ENCODE peak calls at places on chromosomes 7 and 10, in eight cellular contexts. One of them, this sample, is unnamed. For H3K36me3, the result is how much of the 10 kb centered on the place peaks cover.

GRCh38 chr7:148871030-148871429 is 13.1 kb downstream of the EZH2 start:
- DNase-seq in brain microvascular endothelial cell: no peak
- DNase-seq in left ventricle myocardium inferior: no peak
- DNase-seq in cardiac muscle cell: no peak
- DNase-seq in CD4-positive, alpha-beta memory T cell: no peak
- DNase-seq in mammary epithelial cell: no peak
- DNase-seq in colonic mucosa: no peak
- DNase-seq in stomach: no peak
- DNase-seq in this sample: no peak

GRCh38 chr10:16673443-16673842 is 143.8 kb downstream of the RSU1 start:
- DNase-seq in brain microvascular endothelial cell: no peak
- DNase-seq in left ventricle myocardium inferior: no peak
- DNase-seq in cardiac muscle cell: no peak
- DNase-seq in CD4-positive, alpha-beta memory T cell: no peak
- DNase-seq in mammary epithelial cell: no peak
- DNase-seq in colonic mucosa: no peak
- DNase-seq in stomach: no peak
- DNase-seq in this sample: no peak

GRCh38 chr10:69716711-69717560 is 84.8 kb upstream of the COL13A1 start:
- DNase-seq in brain microvascular endothelial cell: peak
- DNase-seq in left ventricle myocardium inferior: no peak
- DNase-seq in cardiac muscle cell: peak
- DNase-seq in CD4-positive, alpha-beta memory T cell: peak
- DNase-seq in mammary epithelial cell: peak
- DNase-seq in colonic mucosa: peak
- DNase-seq in stomach: peak
- DNase-seq in this sample: peak

GRCh38 chr7:50221028-50221427 is 83.5 kb upstream of the IKZF1 start:
- DNase-seq in brain microvascular endothelial cell: no peak
- DNase-seq in left ventricle myocardium inferior: no peak
- DNase-seq in cardiac muscle cell: no peak
- DNase-seq in CD4-positive, alpha-beta memory T cell: no peak
- DNase-seq in mammary epithelial cell: no peak
- DNase-seq in colonic mucosa: no peak
- DNase-seq in stomach: no peak
- DNase-seq in this sample: peak

GRCh38 chr7:3942778-3943177 is 641.7 kb downstream of the SDK1 start:
- DNase-seq in brain microvascular endothelial cell: no peak
- DNase-seq in left ventricle myocardium inferior: no peak
- DNase-seq in cardiac muscle cell: no peak
- DNase-seq in CD4-positive, alpha-beta memory T cell: no peak
- DNase-seq in mammary epithelial cell: no peak
- DNase-seq in colonic mucosa: no peak
- DNase-seq in stomach: no peak
- DNase-seq in this sample: no peak

GRCh38 chr10:128438417-128439063 is 312.3 kb upstream of the MKI67 start:
- DNase-seq in brain microvascular endothelial cell: no peak
- DNase-seq in left ventricle myocardium inferior: no peak
- DNase-seq in cardiac muscle cell: no peak
- DNase-seq in CD4-positive, alpha-beta memory T cell: no peak
- DNase-seq in mammary epithelial cell: no peak
- DNase-seq in colonic mucosa: no peak
- DNase-seq in stomach: no peak
- DNase-seq in this sample: no peak

GRCh38 chr7:130921391-130922180 is 187.6 kb upstream of the KLF14 start:
- DNase-seq in brain microvascular endothelial cell: peak
- DNase-seq in left ventricle myocardium inferior: peak
- DNase-seq in cardiac muscle cell: peak
- DNase-seq in CD4-positive, alpha-beta memory T cell: no peak
- DNase-seq in mammary epithelial cell: no peak
- DNase-seq in colonic mucosa: peak
- DNase-seq in stomach: peak
- DNase-seq in this sample: peak

GRCh38 chr10:12018438-12019342 is 23.9 kb downstream of the UPF2 start:
- DNase-seq in brain microvascular endothelial cell: no peak
- DNase-seq in left ventricle myocardium inferior: no peak
- DNase-seq in cardiac muscle cell: peak
- DNase-seq in CD4-positive, alpha-beta memory T cell: no peak
- DNase-seq in mammary epithelial cell: no peak
- DNase-seq in colonic mucosa: no peak
- DNase-seq in stomach: no peak
- DNase-seq in this sample: no peak

GRCh38 chr10:90321132-90321816 is 536.6 kb downstream of the HTR7 start:
- DNase-seq in brain microvascular endothelial cell: peak
- DNase-seq in left ventricle myocardium inferior: no peak
- DNase-seq in cardiac muscle cell: peak
- DNase-seq in CD4-positive, alpha-beta memory T cell: no peak
- DNase-seq in mammary epithelial cell: peak
- DNase-seq in colonic mucosa: no peak
- DNase-seq in stomach: no peak
- DNase-seq in this sample: no peak

GRCh38 chr10:69974551-69975155 is 78.0 kb upstream of the MACROH2A2 start:
- DNase-seq in brain microvascular endothelial cell: peak
- DNase-seq in left ventricle myocardium inferior: no peak
- DNase-seq in cardiac muscle cell: no peak
- DNase-seq in CD4-positive, alpha-beta memory T cell: no peak
- DNase-seq in mammary epithelial cell: no peak
- DNase-seq in colonic mucosa: no peak
- DNase-seq in stomach: no peak
- DNase-seq in this sample: no peak

GRCh38 chr10:11249134-11249533 is 231.5 kb downstream of the CELF2 start:
- DNase-seq in brain microvascular endothelial cell: no peak
- DNase-seq in left ventricle myocardium inferior: no peak
- DNase-seq in cardiac muscle cell: no peak
- DNase-seq in CD4-positive, alpha-beta memory T cell: no peak
- DNase-seq in mammary epithelial cell: no peak
- DNase-seq in colonic mucosa: no peak
- DNase-seq in stomach: no peak
- DNase-seq in this sample: no peak

GRCh38 chr7:4661871-4662270 is 20.2 kb upstream of the FOXK1 start:
- DNase-seq in brain microvascular endothelial cell: peak
- DNase-seq in left ventricle myocardium inferior: no peak
- DNase-seq in cardiac muscle cell: peak
- DNase-seq in CD4-positive, alpha-beta memory T cell: no peak
- DNase-seq in mammary epithelial cell: no peak
- DNase-seq in colonic mucosa: no peak
- DNase-seq in stomach: peak
- DNase-seq in this sample: no peak

GRCh38 chr7:57867884-57868701 is 418.1 kb downstream of the ZNF716 start:
- DNase-seq in brain microvascular endothelial cell: no peak
- DNase-seq in left ventricle myocardium inferior: peak
- DNase-seq in cardiac muscle cell: peak
- DNase-seq in CD4-positive, alpha-beta memory T cell: no peak
- DNase-seq in mammary epithelial cell: peak
- DNase-seq in colonic mucosa: no peak
- DNase-seq in stomach: no peak
- DNase-seq in this sample: no peak

GRCh38 chr10:86366033-86366901 is at the start of gene GRID1:
- DNase-seq in brain microvascular endothelial cell: no peak
- DNase-seq in left ventricle myocardium inferior: no peak
- DNase-seq in cardiac muscle cell: peak
- DNase-seq in CD4-positive, alpha-beta memory T cell: no peak
- DNase-seq in mammary epithelial cell: no peak
- DNase-seq in colonic mucosa: no peak
- DNase-seq in stomach: no peak
- DNase-seq in this sample: peak

GRCh38 chr7:11077816-11078215 is 104.1 kb downstream of the PHF14 start:
- DNase-seq in brain microvascular endothelial cell: no peak
- DNase-seq in left ventricle myocardium inferior: no peak
- DNase-seq in cardiac muscle cell: no peak
- DNase-seq in CD4-positive, alpha-beta memory T cell: no peak
- DNase-seq in mammary epithelial cell: no peak
- DNase-seq in colonic mucosa: no peak
- DNase-seq in stomach: no peak
- DNase-seq in this sample: no peak

GRCh38 chr7:106773228-106773627 is 91.9 kb upstream of the PIK3CG start:
- DNase-seq in brain microvascular endothelial cell: no peak
- DNase-seq in left ventricle myocardium inferior: no peak
- DNase-seq in cardiac muscle cell: no peak
- DNase-seq in CD4-positive, alpha-beta memory T cell: no peak
- DNase-seq in mammary epithelial cell: no peak
- DNase-seq in colonic mucosa: no peak
- DNase-seq in stomach: no peak
- DNase-seq in this sample: no peak

GRCh38 chr7:77757589-77757988 is 40.6 kb downstream of the TMEM60 start:
- DNase-seq in brain microvascular endothelial cell: no peak
- DNase-seq in left ventricle myocardium inferior: no peak
- DNase-seq in cardiac muscle cell: no peak
- DNase-seq in CD4-positive, alpha-beta memory T cell: no peak
- DNase-seq in mammary epithelial cell: no peak
- DNase-seq in colonic mucosa: no peak
- DNase-seq in stomach: no peak
- DNase-seq in this sample: no peak

GRCh38 chr7:46881507-46882127 is 700.3 kb downstream of the TNS3 start:
- DNase-seq in brain microvascular endothelial cell: peak
- DNase-seq in left ventricle myocardium inferior: no peak
- DNase-seq in cardiac muscle cell: peak
- DNase-seq in CD4-positive, alpha-beta memory T cell: no peak
- DNase-seq in mammary epithelial cell: peak
- DNase-seq in colonic mucosa: no peak
- DNase-seq in stomach: no peak
- DNase-seq in this sample: no peak

GRCh38 chr7:56097700-56098099 is 4.9 kb upstream of the PHKG1 start:
- DNase-seq in brain microvascular endothelial cell: peak
- DNase-seq in left ventricle myocardium inferior: no peak
- DNase-seq in cardiac muscle cell: peak
- DNase-seq in CD4-positive, alpha-beta memory T cell: no peak
- DNase-seq in mammary epithelial cell: peak
- DNase-seq in colonic mucosa: no peak
- DNase-seq in stomach: peak
- DNase-seq in this sample: peak

GRCh38 chr10:24114561-24114960 is 94.4 kb upstream of the KIAA1217 start:
- DNase-seq in brain microvascular endothelial cell: no peak
- DNase-seq in left ventricle myocardium inferior: no peak
- DNase-seq in cardiac muscle cell: peak
- DNase-seq in CD4-positive, alpha-beta memory T cell: no peak
- DNase-seq in mammary epithelial cell: no peak
- DNase-seq in colonic mucosa: no peak
- DNase-seq in stomach: no peak
- DNase-seq in this sample: no peak
- H3K27ac ChIP-seq in brain microvascular endothelial cell: no peak
- H3K27ac ChIP-seq in left ventricle myocardium inferior: peak
- H3K27ac ChIP-seq in cardiac muscle cell: no peak
- H3K27ac ChIP-seq in CD4-positive, alpha-beta memory T cell: no peak
- H3K27ac ChIP-seq in mammary epithelial cell: no peak
- H3K27ac ChIP-seq in colonic mucosa: no peak
- H3K27ac ChIP-seq in stomach: no peak
- H3K27ac ChIP-seq in this sample: peak

GRCh38 chr10:130179640-130180039 is 43.4 kb downstream of the GLRX3 start:
- DNase-seq in brain microvascular endothelial cell: peak
- DNase-seq in left ventricle myocardium inferior: no peak
- DNase-seq in cardiac muscle cell: peak
- DNase-seq in CD4-positive, alpha-beta memory T cell: peak
- DNase-seq in mammary epithelial cell: peak
- DNase-seq in colonic mucosa: no peak
- DNase-seq in stomach: no peak
- DNase-seq in this sample: peak
- H3K36me3 ChIP-seq in brain microvascular endothelial cell: under half
- H3K36me3 ChIP-seq in left ventricle myocardium inferior: half or more
- H3K36me3 ChIP-seq in cardiac muscle cell: under half
- H3K36me3 ChIP-seq in CD4-positive, alpha-beta memory T cell: under half
- H3K36me3 ChIP-seq in mammary epithelial cell: under half
- H3K36me3 ChIP-seq in colonic mucosa: under half
- H3K36me3 ChIP-seq in stomach: half or more
- H3K36me3 ChIP-seq in this sample: under half

GRCh38 chr7:143016996-143017395 is 9.9 kb downstream of the OR9A2 start:
- DNase-seq in brain microvascular endothelial cell: no peak
- DNase-seq in left ventricle myocardium inferior: no peak
- DNase-seq in cardiac muscle cell: no peak
- DNase-seq in CD4-positive, alpha-beta memory T cell: no peak
- DNase-seq in mammary epithelial cell: no peak
- DNase-seq in colonic mucosa: no peak
- DNase-seq in stomach: no peak
- DNase-seq in this sample: no peak
- H3K27ac ChIP-seq in brain microvascular endothelial cell: no peak
- H3K27ac ChIP-seq in left ventricle myocardium inferior: no peak
- H3K27ac ChIP-seq in cardiac muscle cell: no peak
- H3K27ac ChIP-seq in CD4-positive, alpha-beta memory T cell: no peak
- H3K27ac ChIP-seq in mammary epithelial cell: no peak
- H3K27ac ChIP-seq in colonic mucosa: no peak
- H3K27ac ChIP-seq in stomach: no peak
- H3K27ac ChIP-seq in this sample: no peak

GRCh38 chr10:28496017-28496416 is 36.9 kb upstream of the WAC start:
- DNase-seq in brain microvascular endothelial cell: no peak
- DNase-seq in left ventricle myocardium inferior: no peak
- DNase-seq in cardiac muscle cell: no peak
- DNase-seq in CD4-positive, alpha-beta memory T cell: no peak
- DNase-seq in mammary epithelial cell: no peak
- DNase-seq in colonic mucosa: no peak
- DNase-seq in stomach: no peak
- DNase-seq in this sample: no peak
- H3K36me3 ChIP-seq in brain microvascular endothelial cell: under half
- H3K36me3 ChIP-seq in left ventricle myocardium inferior: under half
- H3K36me3 ChIP-seq in cardiac muscle cell: under half
- H3K36me3 ChIP-seq in CD4-positive, alpha-beta memory T cell: under half
- H3K36me3 ChIP-seq in mammary epithelial cell: under half
- H3K36me3 ChIP-seq in colonic mucosa: under half
- H3K36me3 ChIP-seq in stomach: under half
- H3K36me3 ChIP-seq in this sample: under half

GRCh38 chr10:6065845-6066244 is 3.7 kb upstream of the IL2RA start:
- DNase-seq in brain microvascular endothelial cell: no peak
- DNase-seq in left ventricle myocardium inferior: no peak
- DNase-seq in cardiac muscle cell: peak
- DNase-seq in CD4-positive, alpha-beta memory T cell: no peak
- DNase-seq in mammary epithelial cell: no peak
- DNase-seq in colonic mucosa: no peak
- DNase-seq in stomach: peak
- DNase-seq in this sample: no peak
- H3K27ac ChIP-seq in brain microvascular endothelial cell: no peak
- H3K27ac ChIP-seq in left ventricle myocardium inferior: peak
- H3K27ac ChIP-seq in cardiac muscle cell: no peak
- H3K27ac ChIP-seq in CD4-positive, alpha-beta memory T cell: no peak
- H3K27ac ChIP-seq in mammary epithelial cell: no peak
- H3K27ac ChIP-seq in colonic mucosa: no peak
- H3K27ac ChIP-seq in stomach: peak
- H3K27ac ChIP-seq in this sample: peak

DNA sequence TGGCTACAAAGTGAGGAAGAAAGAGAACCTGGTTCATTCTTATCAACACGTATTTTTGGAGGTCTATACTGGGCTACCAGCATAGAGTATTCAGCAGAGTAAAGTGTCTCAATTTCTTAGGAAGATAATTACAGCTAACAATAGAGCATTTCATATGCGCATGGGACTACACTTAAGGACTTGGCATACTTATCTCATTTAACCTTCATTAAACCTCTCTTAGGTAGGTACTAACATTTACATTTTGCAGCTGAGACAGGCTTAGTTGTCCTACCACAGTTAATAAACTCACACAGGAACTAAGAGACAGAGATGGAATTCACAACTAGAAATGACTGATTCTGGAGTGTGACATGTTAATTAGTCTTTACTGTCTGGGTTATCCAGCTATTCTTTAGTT is 66.6 kb downstream of the NRBF2 start:
- DNase-seq in brain microvascular endothelial cell: no peak
- DNase-seq in left ventricle myocardium inferior: no peak
- DNase-seq in cardiac muscle cell: no peak
- DNase-seq in CD4-positive, alpha-beta memory T cell: no peak
- DNase-seq in mammary epithelial cell: no peak
- DNase-seq in colonic mucosa: no peak
- DNase-seq in stomach: no peak
- DNase-seq in this sample: no peak
- H3K36me3 ChIP-seq in brain microvascular endothelial cell: under half
- H3K36me3 ChIP-seq in left ventricle myocardium inferior: under half
- H3K36me3 ChIP-seq in cardiac muscle cell: half or more
- H3K36me3 ChIP-seq in CD4-positive, alpha-beta memory T cell: under half
- H3K36me3 ChIP-seq in mammary epithelial cell: under half
- H3K36me3 ChIP-seq in colonic mucosa: under half
- H3K36me3 ChIP-seq in stomach: half or more
- H3K36me3 ChIP-seq in this sample: under half

This sample was measured in adrenal gland.